ENCODE peak calls at places on chromosome 18, in eight cellular contexts. One of them, this sample, is unnamed.

GRCh38 chr18:26948703-26949102 is 83.2 kb upstream of the AQP4 start:
- DNase-seq in lower lobe of right lung: no peak
- DNase-seq in fibroblast of pulmonary artery: no peak
- DNase-seq in heart left ventricle: no peak
- DNase-seq in upper lobe of left lung: no peak
- DNase-seq in AG09309: no peak
- DNase-seq in mammary epithelial cell: no peak
- DNase-seq in HCT116: no peak
- DNase-seq in this sample: no peak

GRCh38 chr18:59140287-59140885 is 702 bp downstream of the SEC11C start:
- DNase-seq in lower lobe of right lung: no peak
- DNase-seq in fibroblast of pulmonary artery: peak; percentile 45
- DNase-seq in heart left ventricle: no peak
- DNase-seq in upper lobe of left lung: peak; percentile 38
- DNase-seq in AG09309: no peak
- DNase-seq in mammary epithelial cell: peak; percentile 48
- DNase-seq in HCT116: no peak
- DNase-seq in this sample: peak; percentile 40

GRCh38 chr18:23105030-23105429 is 30.3 kb upstream of the CABLES1 start:
- DNase-seq in lower lobe of right lung: no peak
- DNase-seq in fibroblast of pulmonary artery: no peak
- DNase-seq in heart left ventricle: no peak
- DNase-seq in upper lobe of left lung: no peak
- DNase-seq in AG09309: no peak
- DNase-seq in mammary epithelial cell: no peak
- DNase-seq in HCT116: no peak
- DNase-seq in this sample: no peak

GRCh38 chr18:74064510-74064909 is 83.1 kb downstream of the FBXO15 start:
- DNase-seq in lower lobe of right lung: no peak
- DNase-seq in fibroblast of pulmonary artery: no peak
- DNase-seq in heart left ventricle: no peak
- DNase-seq in upper lobe of left lung: no peak
- DNase-seq in AG09309: no peak
- DNase-seq in mammary epithelial cell: no peak
- DNase-seq in HCT116: no peak
- DNase-seq in this sample: no peak

GRCh38 chr18:38940863-38941531 is 1375.4 kb upstream of the CELF4 start:
- DNase-seq in lower lobe of right lung: no peak
- DNase-seq in fibroblast of pulmonary artery: peak; percentile 58
- DNase-seq in heart left ventricle: no peak
- DNase-seq in upper lobe of left lung: peak; percentile 28
- DNase-seq in AG09309: no peak
- DNase-seq in mammary epithelial cell: peak; percentile 98
- DNase-seq in HCT116: peak; percentile 77
- DNase-seq in this sample: peak; percentile 78

GRCh38 chr18:49655266-49656097 is 93.6 kb downstream of the LIPG start:
- DNase-seq in lower lobe of right lung: no peak
- DNase-seq in fibroblast of pulmonary artery: no peak
- DNase-seq in heart left ventricle: no peak
- DNase-seq in upper lobe of left lung: no peak
- DNase-seq in AG09309: no peak
- DNase-seq in mammary epithelial cell: no peak
- DNase-seq in HCT116: no peak
- DNase-seq in this sample: no peak

GRCh38 chr18:41073372-41073954 is 881.6 kb upstream of the PIK3C3 start:
- DNase-seq in lower lobe of right lung: no peak
- DNase-seq in fibroblast of pulmonary artery: peak; percentile 75
- DNase-seq in heart left ventricle: no peak
- DNase-seq in upper lobe of left lung: no peak
- DNase-seq in AG09309: no peak
- DNase-seq in mammary epithelial cell: peak; percentile 50
- DNase-seq in HCT116: no peak
- DNase-seq in this sample: peak; percentile 85

GRCh38 chr18:22432672-22433137 is 15.0 kb upstream of the CTAGE1 start:
- DNase-seq in lower lobe of right lung: no peak
- DNase-seq in fibroblast of pulmonary artery: peak; percentile 95
- DNase-seq in heart left ventricle: peak; percentile 80
- DNase-seq in upper lobe of left lung: no peak
- DNase-seq in AG09309: peak; percentile 61
- DNase-seq in mammary epithelial cell: peak; percentile 89
- DNase-seq in HCT116: peak; percentile 26
- DNase-seq in this sample: peak; percentile 87

GRCh38 chr18:50649821-50650220 is 89.9 kb downstream of the MAPK4 start:
- DNase-seq in lower lobe of right lung: peak; percentile 63
- DNase-seq in fibroblast of pulmonary artery: peak; percentile 45
- DNase-seq in heart left ventricle: peak; percentile 77
- DNase-seq in upper lobe of left lung: peak; percentile 41
- DNase-seq in AG09309: no peak
- DNase-seq in mammary epithelial cell: peak; percentile 72
- DNase-seq in HCT116: no peak
- DNase-seq in this sample: peak; percentile 18

GRCh38 chr18:48924621-48925601 is 25.9 kb downstream of the SMAD7 start:
- DNase-seq in lower lobe of right lung: no peak
- DNase-seq in fibroblast of pulmonary artery: peak; percentile 22
- DNase-seq in heart left ventricle: no peak
- DNase-seq in upper lobe of left lung: no peak
- DNase-seq in AG09309: no peak
- DNase-seq in mammary epithelial cell: no peak
- DNase-seq in HCT116: no peak
- DNase-seq in this sample: no peak

GRCh38 chr18:39772155-39772919 is 2182.7 kb upstream of the PIK3C3 start:
- DNase-seq in lower lobe of right lung: no peak
- DNase-seq in fibroblast of pulmonary artery: peak; percentile 29
- DNase-seq in heart left ventricle: no peak
- DNase-seq in upper lobe of left lung: no peak
- DNase-seq in AG09309: no peak
- DNase-seq in mammary epithelial cell: no peak
- DNase-seq in HCT116: no peak
- DNase-seq in this sample: peak; percentile 49

GRCh38 chr18:65093341-65093740 is 657.5 kb upstream of the CDH7 start:
- DNase-seq in lower lobe of right lung: no peak
- DNase-seq in fibroblast of pulmonary artery: no peak
- DNase-seq in heart left ventricle: no peak
- DNase-seq in upper lobe of left lung: no peak
- DNase-seq in AG09309: no peak
- DNase-seq in mammary epithelial cell: no peak
- DNase-seq in HCT116: no peak
- DNase-seq in this sample: no peak

GRCh38 chr18:45774065-45774521 is 50.1 kb downstream of the SLC14A1 start:
- DNase-seq in lower lobe of right lung: no peak
- DNase-seq in fibroblast of pulmonary artery: peak; percentile 60
- DNase-seq in heart left ventricle: no peak
- DNase-seq in upper lobe of left lung: no peak
- DNase-seq in AG09309: no peak
- DNase-seq in mammary epithelial cell: peak; percentile 97
- DNase-seq in HCT116: no peak
- DNase-seq in this sample: peak; percentile 63

GRCh38 chr18:4765401-4765800 is 310.3 kb upstream of the DLGAP1 start:
- DNase-seq in lower lobe of right lung: no peak
- DNase-seq in fibroblast of pulmonary artery: no peak
- DNase-seq in heart left ventricle: no peak
- DNase-seq in upper lobe of left lung: no peak
- DNase-seq in AG09309: no peak
- DNase-seq in mammary epithelial cell: no peak
- DNase-seq in HCT116: no peak
- DNase-seq in this sample: no peak

GRCh38 chr18:6088432-6088831 is 193.1 kb upstream of the TMEM200C start:
- DNase-seq in lower lobe of right lung: no peak
- DNase-seq in fibroblast of pulmonary artery: no peak
- DNase-seq in heart left ventricle: no peak
- DNase-seq in upper lobe of left lung: no peak
- DNase-seq in AG09309: no peak
- DNase-seq in mammary epithelial cell: no peak
- DNase-seq in HCT116: no peak
- DNase-seq in this sample: no peak

GRCh38 chr18:76490701-76491171 is 4.3 kb downstream of the ZNF516 start:
- DNase-seq in lower lobe of right lung: peak; percentile 81
- DNase-seq in fibroblast of pulmonary artery: peak; percentile 33
- DNase-seq in heart left ventricle: no peak
- DNase-seq in upper lobe of left lung: peak; percentile 75
- DNase-seq in AG09309: no peak
- DNase-seq in mammary epithelial cell: peak; percentile 45
- DNase-seq in HCT116: no peak
- DNase-seq in this sample: no peak

GRCh38 chr18:41126541-41127235 is 828.3 kb upstream of the PIK3C3 start:
- DNase-seq in lower lobe of right lung: no peak
- DNase-seq in fibroblast of pulmonary artery: peak; percentile 52
- DNase-seq in heart left ventricle: no peak
- DNase-seq in upper lobe of left lung: no peak
- DNase-seq in AG09309: peak; percentile 17
- DNase-seq in mammary epithelial cell: peak; percentile 79
- DNase-seq in HCT116: no peak
- DNase-seq in this sample: peak; percentile 88

DNA sequence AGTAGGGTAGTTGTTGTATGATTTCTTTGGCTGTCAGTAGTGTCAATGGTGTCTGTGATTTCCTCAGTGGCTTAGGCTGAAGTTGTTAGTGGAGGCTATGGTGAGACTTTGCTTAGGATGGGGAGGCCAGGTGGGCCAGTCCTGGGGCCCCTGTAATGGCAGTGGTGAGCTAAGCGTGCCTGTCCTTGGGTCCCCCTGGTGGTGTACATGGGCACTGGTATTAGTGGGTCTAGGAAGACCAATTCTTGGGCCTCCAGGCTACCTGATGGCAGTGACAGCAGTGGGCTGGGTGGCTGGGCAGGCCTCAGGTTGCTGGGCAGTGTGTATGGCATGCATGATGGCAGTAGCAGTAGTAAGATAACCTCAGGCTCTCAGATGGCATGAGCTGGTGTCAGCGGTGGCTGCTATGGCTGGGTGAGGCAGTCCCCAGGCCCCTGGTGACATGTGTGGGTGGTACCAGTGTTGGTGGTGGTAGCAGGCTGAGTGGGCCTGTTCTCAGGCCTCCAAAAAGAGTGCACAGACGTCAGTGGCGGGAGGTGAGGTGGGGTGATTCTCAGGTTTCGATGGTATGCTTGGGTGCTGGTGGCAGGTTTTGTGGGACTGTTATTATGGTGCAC is 103.2 kb downstream of the KLHL14 start:
- DNase-seq in lower lobe of right lung: no peak
- DNase-seq in fibroblast of pulmonary artery: no peak
- DNase-seq in heart left ventricle: no peak
- DNase-seq in upper lobe of left lung: no peak
- DNase-seq in AG09309: no peak
- DNase-seq in mammary epithelial cell: no peak
- DNase-seq in HCT116: no peak
- DNase-seq in this sample: no peak
- TF ChIP-seq CTCF in lower lobe of right lung: no peak
- TF ChIP-seq CTCF in fibroblast of pulmonary artery: no peak
- TF ChIP-seq CTCF in heart left ventricle: no peak
- TF ChIP-seq CTCF in upper lobe of left lung: no peak
- TF ChIP-seq CTCF in AG09309: no peak
- TF ChIP-seq CTCF in mammary epithelial cell: no peak
- TF ChIP-seq CTCF in HCT116: peak; percentile 46
- TF ChIP-seq CTCF in this sample: peak; percentile 20

DNA sequence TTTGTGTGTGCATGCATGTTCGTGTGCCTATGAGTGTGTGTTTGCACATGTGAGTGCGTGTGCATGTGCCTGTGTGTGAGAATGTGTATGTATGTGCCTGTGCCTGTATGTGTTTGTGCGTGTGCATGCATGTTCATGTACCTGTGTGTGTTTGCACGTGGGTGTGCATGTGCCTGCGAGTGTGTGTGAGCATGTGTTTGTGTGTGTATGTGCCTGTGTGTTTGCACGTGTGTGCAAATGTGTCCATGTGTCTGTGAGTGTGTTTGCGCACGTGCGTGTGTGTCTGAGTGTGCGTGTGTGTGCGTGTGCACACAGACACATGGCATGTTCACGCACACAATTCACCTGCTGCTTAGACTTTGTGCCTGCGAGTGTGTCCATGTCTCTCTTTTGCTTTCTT is 853.5 kb upstream of the SALL3 start:
- DNase-seq in lower lobe of right lung: no peak
- DNase-seq in fibroblast of pulmonary artery: no peak
- DNase-seq in heart left ventricle: no peak
- DNase-seq in upper lobe of left lung: no peak
- DNase-seq in AG09309: no peak
- DNase-seq in mammary epithelial cell: no peak
- DNase-seq in HCT116: no peak
- DNase-seq in this sample: no peak
- H3K4me3 ChIP-seq in lower lobe of right lung: no peak overlapping the region
- H3K4me3 ChIP-seq in fibroblast of pulmonary artery: no peak overlapping the region
- H3K4me3 ChIP-seq in heart left ventricle: no peak overlapping the region
- H3K4me3 ChIP-seq in upper lobe of left lung: no peak overlapping the region
- H3K4me3 ChIP-seq in AG09309: no peak overlapping the region
- H3K4me3 ChIP-seq in mammary epithelial cell: no peak overlapping the region
- H3K4me3 ChIP-seq in HCT116: no peak overlapping the region
- H3K4me3 ChIP-seq in this sample: no peak overlapping the region

DNA sequence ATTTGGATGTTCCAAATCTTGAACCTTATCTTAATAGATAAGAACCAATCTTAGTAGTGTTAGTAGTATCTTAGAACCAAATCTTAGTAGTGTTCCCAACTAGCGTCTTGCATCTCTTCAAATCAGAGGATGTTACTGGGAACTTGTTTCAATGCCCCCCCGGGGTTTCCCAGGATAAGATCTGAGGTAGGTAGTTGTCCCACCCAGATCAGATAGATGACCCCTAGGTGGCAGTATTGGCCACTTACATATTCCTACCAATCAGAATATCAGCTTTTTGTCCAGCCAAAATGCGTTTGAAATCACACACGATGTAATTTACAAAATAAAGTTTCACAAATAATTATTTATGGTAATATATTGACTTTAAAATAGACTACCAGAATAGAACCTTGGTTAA is 314.8 kb downstream of the MBD2 start:
- DNase-seq in lower lobe of right lung: no peak
- DNase-seq in fibroblast of pulmonary artery: peak; percentile 34
- DNase-seq in heart left ventricle: no peak
- DNase-seq in upper lobe of left lung: no peak
- DNase-seq in AG09309: peak; percentile 2
- DNase-seq in mammary epithelial cell: peak; percentile 11
- DNase-seq in HCT116: peak; percentile 19
- DNase-seq in this sample: peak; percentile 39
- TF ChIP-seq CTCF in lower lobe of right lung: peak; percentile 45
- TF ChIP-seq CTCF in fibroblast of pulmonary artery: peak; percentile 53
- TF ChIP-seq CTCF in heart left ventricle: peak; percentile 23
- TF ChIP-seq CTCF in upper lobe of left lung: no peak
- TF ChIP-seq CTCF in AG09309: peak; percentile 36
- TF ChIP-seq CTCF in mammary epithelial cell: peak; percentile 54
- TF ChIP-seq CTCF in HCT116: peak; percentile 67
- TF ChIP-seq CTCF in this sample: peak; percentile 58

DNA sequence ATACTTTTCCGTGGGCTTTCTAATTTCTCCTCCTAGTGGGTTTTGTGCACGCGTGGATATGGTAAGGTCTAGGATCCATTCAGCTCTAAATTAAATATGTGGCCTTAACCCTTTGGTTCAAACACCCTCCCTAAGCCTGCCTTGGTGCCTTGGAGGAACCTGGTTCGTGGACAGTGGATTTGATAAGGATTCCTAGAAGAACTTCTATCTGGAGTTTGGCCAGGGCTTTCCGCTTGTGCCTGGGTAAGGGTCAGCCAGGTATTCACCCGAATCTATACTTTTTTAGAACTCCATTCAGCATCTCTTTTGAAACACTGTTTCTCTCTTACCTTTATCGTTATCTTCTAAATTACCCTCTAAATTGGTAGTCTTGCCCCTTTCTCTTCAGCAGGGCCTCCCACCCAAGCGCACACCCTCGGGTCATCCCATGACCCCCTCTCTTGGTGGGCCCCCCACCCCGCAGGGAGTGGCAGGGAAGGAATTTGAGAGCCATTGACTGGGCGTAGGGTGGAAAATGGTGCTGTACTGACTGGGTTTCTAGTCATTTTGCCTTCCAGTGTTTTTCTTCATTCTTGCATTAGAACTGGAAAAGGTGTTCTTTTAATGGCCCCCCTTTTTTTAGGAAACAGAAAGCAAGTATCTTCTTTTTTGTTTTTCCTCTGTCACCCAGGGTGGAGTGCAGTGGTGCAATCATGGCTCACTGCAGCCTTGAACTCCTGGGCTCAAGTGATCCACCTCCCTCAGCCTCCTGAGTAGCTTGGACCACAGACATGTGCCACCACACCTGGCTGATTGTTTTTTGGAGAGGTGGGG is 1.8 kb downstream of the SOCS6 start:
- DNase-seq in lower lobe of right lung: no peak
- DNase-seq in fibroblast of pulmonary artery: no peak
- DNase-seq in heart left ventricle: no peak
- DNase-seq in upper lobe of left lung: no peak
- DNase-seq in AG09309: no peak
- DNase-seq in mammary epithelial cell: no peak
- DNase-seq in HCT116: no peak
- DNase-seq in this sample: no peak
- H3K4me3 ChIP-seq in lower lobe of right lung: peak overlapping the region; percentile 70
- H3K4me3 ChIP-seq in fibroblast of pulmonary artery: peak overlapping the region; percentile 73
- H3K4me3 ChIP-seq in heart left ventricle: peak overlapping the region; percentile 88
- H3K4me3 ChIP-seq in upper lobe of left lung: peak overlapping the region; percentile 77
- H3K4me3 ChIP-seq in AG09309: peak overlapping the region; percentile 66
- H3K4me3 ChIP-seq in mammary epithelial cell: peak overlapping the region; percentile 99
- H3K4me3 ChIP-seq in HCT116: peak overlapping the region; percentile 86
- H3K4me3 ChIP-seq in this sample: peak overlapping the region; percentile 62